ENCODE peak calls at places on chromosomes 6 and 20, in ten cellular contexts. One of them, this sample, is unnamed.

GRCh38 chr6:166687070-166687469 is 60.0 kb upstream of the RPS6KA2 start:
- DNase-seq in stimulated activated CD8-positive, alpha-beta memory T cell treated with anti-CD3 and anti-CD28 coated beads, Interleukin-4, amount 100 ng/mL, for 4 hours: no peak
- DNase-seq in D341Med: no peak
- DNase-seq in stromal cell of bone marrow: no peak
- DNase-seq in GM06990: no peak
- DNase-seq in T follicular helper cell: no peak
- DNase-seq in HT1080: no peak
- DNase-seq in psoas muscle: no peak
- DNase-seq in endothelial cell: no peak
- DNase-seq in astrocyte of the spinal cord: no peak
- DNase-seq in this sample: no peak

GRCh38 chr6:143376861-143377260 is 73.6 kb downstream of the ADAT2 start:
- DNase-seq in GM06990: no peak
- DNase-seq in HT1080: no peak
- DNase-seq in psoas muscle: no peak
- DNase-seq in T follicular helper cell: no peak
- DNase-seq in D341Med: no peak
- DNase-seq in stimulated activated CD8-positive, alpha-beta memory T cell treated with anti-CD3 and anti-CD28 coated beads, Interleukin-4, amount 100 ng/mL, for 4 hours: no peak
- DNase-seq in endothelial cell: no peak
- DNase-seq in stromal cell of bone marrow: no peak
- DNase-seq in astrocyte of the spinal cord: no peak
- DNase-seq in this sample: no peak

GRCh38 chr20:21303872-21304586 is 898 bp downstream of the XRN2 start:
- DNase-seq in D341Med: no peak
- DNase-seq in GM06990: no peak
- DNase-seq in T follicular helper cell: no peak
- DNase-seq in astrocyte of the spinal cord: peak
- DNase-seq in psoas muscle: no peak
- DNase-seq in stromal cell of bone marrow: no peak
- DNase-seq in endothelial cell: no peak
- DNase-seq in HT1080: no peak
- DNase-seq in stimulated activated CD8-positive, alpha-beta memory T cell treated with anti-CD3 and anti-CD28 coated beads, Interleukin-4, amount 100 ng/mL, for 4 hours: no peak
- DNase-seq in this sample: no peak

GRCh38 chr6:88997365-88997764 is 33.9 kb upstream of the RNGTT start:
- DNase-seq in endothelial cell: no peak
- DNase-seq in GM06990: no peak
- DNase-seq in astrocyte of the spinal cord: no peak
- DNase-seq in D341Med: no peak
- DNase-seq in stimulated activated CD8-positive, alpha-beta memory T cell treated with anti-CD3 and anti-CD28 coated beads, Interleukin-4, amount 100 ng/mL, for 4 hours: no peak
- DNase-seq in HT1080: no peak
- DNase-seq in stromal cell of bone marrow: no peak
- DNase-seq in psoas muscle: no peak
- DNase-seq in T follicular helper cell: no peak
- DNase-seq in this sample: no peak

GRCh38 chr6:72245565-72245964 is 359.2 kb downstream of the RIMS1 start:
- DNase-seq in stromal cell of bone marrow: no peak
- DNase-seq in psoas muscle: no peak
- DNase-seq in GM06990: no peak
- DNase-seq in HT1080: peak
- DNase-seq in astrocyte of the spinal cord: no peak
- DNase-seq in T follicular helper cell: no peak
- DNase-seq in D341Med: no peak
- DNase-seq in endothelial cell: no peak
- DNase-seq in stimulated activated CD8-positive, alpha-beta memory T cell treated with anti-CD3 and anti-CD28 coated beads, Interleukin-4, amount 100 ng/mL, for 4 hours: no peak
- DNase-seq in this sample: no peak

GRCh38 chr6:16909599-16910360 is 148.5 kb upstream of the ATXN1 start:
- DNase-seq in astrocyte of the spinal cord: peak
- DNase-seq in T follicular helper cell: no peak
- DNase-seq in HT1080: peak
- DNase-seq in psoas muscle: no peak
- DNase-seq in endothelial cell: no peak
- DNase-seq in D341Med: no peak
- DNase-seq in GM06990: no peak
- DNase-seq in stimulated activated CD8-positive, alpha-beta memory T cell treated with anti-CD3 and anti-CD28 coated beads, Interleukin-4, amount 100 ng/mL, for 4 hours: no peak
- DNase-seq in stromal cell of bone marrow: peak
- DNase-seq in this sample: no peak

GRCh38 chr6:87628881-87629280 is 38.9 kb downstream of the ORC3 start:
- DNase-seq in endothelial cell: no peak
- DNase-seq in psoas muscle: no peak
- DNase-seq in astrocyte of the spinal cord: peak
- DNase-seq in HT1080: no peak
- DNase-seq in stimulated activated CD8-positive, alpha-beta memory T cell treated with anti-CD3 and anti-CD28 coated beads, Interleukin-4, amount 100 ng/mL, for 4 hours: no peak
- DNase-seq in T follicular helper cell: no peak
- DNase-seq in GM06990: no peak
- DNase-seq in stromal cell of bone marrow: no peak
- DNase-seq in D341Med: no peak
- DNase-seq in this sample: no peak

GRCh38 chr6:143408787-143409162 is 41.7 kb downstream of the ADAT2 start:
- DNase-seq in D341Med: no peak
- DNase-seq in T follicular helper cell: no peak
- DNase-seq in GM06990: no peak
- DNase-seq in psoas muscle: no peak
- DNase-seq in endothelial cell: no peak
- DNase-seq in stimulated activated CD8-positive, alpha-beta memory T cell treated with anti-CD3 and anti-CD28 coated beads, Interleukin-4, amount 100 ng/mL, for 4 hours: no peak
- DNase-seq in astrocyte of the spinal cord: no peak
- DNase-seq in stromal cell of bone marrow: no peak
- DNase-seq in HT1080: no peak
- DNase-seq in this sample: no peak

GRCh38 chr6:109236140-109237081 is 141.1 kb downstream of the CEP57L1 start:
- DNase-seq in HT1080: no peak
- DNase-seq in endothelial cell: peak
- DNase-seq in psoas muscle: no peak
- DNase-seq in stimulated activated CD8-positive, alpha-beta memory T cell treated with anti-CD3 and anti-CD28 coated beads, Interleukin-4, amount 100 ng/mL, for 4 hours: no peak
- DNase-seq in astrocyte of the spinal cord: no peak
- DNase-seq in GM06990: no peak
- DNase-seq in T follicular helper cell: no peak
- DNase-seq in stromal cell of bone marrow: no peak
- DNase-seq in D341Med: peak
- DNase-seq in this sample: no peak

GRCh38 chr6:70166088-70166958 is 136.6 kb downstream of the COL9A1 start:
- DNase-seq in D341Med: peak
- DNase-seq in endothelial cell: peak
- DNase-seq in stimulated activated CD8-positive, alpha-beta memory T cell treated with anti-CD3 and anti-CD28 coated beads, Interleukin-4, amount 100 ng/mL, for 4 hours: no peak
- DNase-seq in stromal cell of bone marrow: peak
- DNase-seq in HT1080: peak
- DNase-seq in psoas muscle: peak
- DNase-seq in GM06990: peak
- DNase-seq in T follicular helper cell: no peak
- DNase-seq in astrocyte of the spinal cord: peak
- DNase-seq in this sample: peak

GRCh38 chr6:148085651-148086321 is 256.9 kb upstream of the SASH1 start:
- DNase-seq in T follicular helper cell: no peak
- DNase-seq in psoas muscle: no peak
- DNase-seq in D341Med: no peak
- DNase-seq in GM06990: no peak
- DNase-seq in HT1080: peak
- DNase-seq in stromal cell of bone marrow: no peak
- DNase-seq in endothelial cell: no peak
- DNase-seq in stimulated activated CD8-positive, alpha-beta memory T cell treated with anti-CD3 and anti-CD28 coated beads, Interleukin-4, amount 100 ng/mL, for 4 hours: no peak
- DNase-seq in astrocyte of the spinal cord: no peak
- DNase-seq in this sample: no peak

GRCh38 chr6:39056681-39057080 is 8.1 kb downstream of the GLP1R start:
- DNase-seq in T follicular helper cell: no peak
- DNase-seq in HT1080: no peak
- DNase-seq in stromal cell of bone marrow: no peak
- DNase-seq in GM06990: no peak
- DNase-seq in psoas muscle: no peak
- DNase-seq in stimulated activated CD8-positive, alpha-beta memory T cell treated with anti-CD3 and anti-CD28 coated beads, Interleukin-4, amount 100 ng/mL, for 4 hours: no peak
- DNase-seq in D341Med: no peak
- DNase-seq in astrocyte of the spinal cord: no peak
- DNase-seq in endothelial cell: no peak
- DNase-seq in this sample: no peak

GRCh38 chr20:37349517-37350491 is 3.9 kb downstream of the SRC start:
- DNase-seq in T follicular helper cell: no peak
- DNase-seq in astrocyte of the spinal cord: no peak
- DNase-seq in stromal cell of bone marrow: no peak
- DNase-seq in psoas muscle: no peak
- DNase-seq in stimulated activated CD8-positive, alpha-beta memory T cell treated with anti-CD3 and anti-CD28 coated beads, Interleukin-4, amount 100 ng/mL, for 4 hours: no peak
- DNase-seq in D341Med: peak
- DNase-seq in HT1080: no peak
- DNase-seq in GM06990: no peak
- DNase-seq in endothelial cell: no peak
- DNase-seq in this sample: no peak

GRCh38 chr6:166687538-166688259 is 60.6 kb upstream of the RPS6KA2 start:
- DNase-seq in T follicular helper cell: no peak
- DNase-seq in stromal cell of bone marrow: no peak
- DNase-seq in psoas muscle: no peak
- DNase-seq in GM06990: no peak
- DNase-seq in D341Med: no peak
- DNase-seq in HT1080: no peak
- DNase-seq in endothelial cell: no peak
- DNase-seq in stimulated activated CD8-positive, alpha-beta memory T cell treated with anti-CD3 and anti-CD28 coated beads, Interleukin-4, amount 100 ng/mL, for 4 hours: no peak
- DNase-seq in astrocyte of the spinal cord: no peak
- DNase-seq in this sample: no peak

GRCh38 chr6:38370653-38371311 is 268.9 kb downstream of the BTBD9 start:
- DNase-seq in GM06990: no peak
- DNase-seq in D341Med: no peak
- DNase-seq in stimulated activated CD8-positive, alpha-beta memory T cell treated with anti-CD3 and anti-CD28 coated beads, Interleukin-4, amount 100 ng/mL, for 4 hours: no peak
- DNase-seq in stromal cell of bone marrow: no peak
- DNase-seq in endothelial cell: no peak
- DNase-seq in HT1080: no peak
- DNase-seq in psoas muscle: no peak
- DNase-seq in T follicular helper cell: no peak
- DNase-seq in astrocyte of the spinal cord: no peak
- DNase-seq in this sample: no peak

GRCh38 chr20:61482425-61482887 is 230.4 kb downstream of the CDH4 start:
- DNase-seq in astrocyte of the spinal cord: no peak
- DNase-seq in stimulated activated CD8-positive, alpha-beta memory T cell treated with anti-CD3 and anti-CD28 coated beads, Interleukin-4, amount 100 ng/mL, for 4 hours: no peak
- DNase-seq in HT1080: no peak
- DNase-seq in psoas muscle: no peak
- DNase-seq in endothelial cell: no peak
- DNase-seq in T follicular helper cell: no peak
- DNase-seq in GM06990: no peak
- DNase-seq in stromal cell of bone marrow: no peak
- DNase-seq in D341Med: no peak
- DNase-seq in this sample: no peak

GRCh38 chr20:3744806-3745685 is 12.6 kb downstream of the HSPA12B start:
- DNase-seq in endothelial cell: peak
- DNase-seq in D341Med: peak
- DNase-seq in stromal cell of bone marrow: no peak
- DNase-seq in stimulated activated CD8-positive, alpha-beta memory T cell treated with anti-CD3 and anti-CD28 coated beads, Interleukin-4, amount 100 ng/mL, for 4 hours: peak
- DNase-seq in T follicular helper cell: peak
- DNase-seq in HT1080: no peak
- DNase-seq in astrocyte of the spinal cord: peak
- DNase-seq in psoas muscle: peak
- DNase-seq in GM06990: peak
- DNase-seq in this sample: no peak

GRCh38 chr20:43721429-43722152 is 5.2 kb downstream of the GTSF1L start:
- DNase-seq in stromal cell of bone marrow: no peak
- DNase-seq in HT1080: no peak
- DNase-seq in stimulated activated CD8-positive, alpha-beta memory T cell treated with anti-CD3 and anti-CD28 coated beads, Interleukin-4, amount 100 ng/mL, for 4 hours: no peak
- DNase-seq in endothelial cell: no peak
- DNase-seq in D341Med: peak
- DNase-seq in T follicular helper cell: no peak
- DNase-seq in astrocyte of the spinal cord: no peak
- DNase-seq in GM06990: no peak
- DNase-seq in psoas muscle: no peak
- DNase-seq in this sample: no peak

GRCh38 chr6:33935439-33936080 is 131.8 kb upstream of the MLN start:
- DNase-seq in D341Med: peak
- DNase-seq in endothelial cell: no peak
- DNase-seq in HT1080: no peak
- DNase-seq in psoas muscle: no peak
- DNase-seq in astrocyte of the spinal cord: no peak
- DNase-seq in stromal cell of bone marrow: no peak
- DNase-seq in T follicular helper cell: no peak
- DNase-seq in stimulated activated CD8-positive, alpha-beta memory T cell treated with anti-CD3 and anti-CD28 coated beads, Interleukin-4, amount 100 ng/mL, for 4 hours: no peak
- DNase-seq in GM06990: no peak
- DNase-seq in this sample: no peak

GRCh38 chr20:1891263-1892121 is 3.7 kb upstream of the SIRPA start:
- DNase-seq in GM06990: no peak
- DNase-seq in psoas muscle: no peak
- DNase-seq in stromal cell of bone marrow: no peak
- DNase-seq in HT1080: no peak
- DNase-seq in astrocyte of the spinal cord: no peak
- DNase-seq in D341Med: peak
- DNase-seq in T follicular helper cell: no peak
- DNase-seq in stimulated activated CD8-positive, alpha-beta memory T cell treated with anti-CD3 and anti-CD28 coated beads, Interleukin-4, amount 100 ng/mL, for 4 hours: no peak
- DNase-seq in endothelial cell: no peak
- DNase-seq in this sample: no peak

GRCh38 chr6:52020961-52021570 is 66.3 kb downstream of the PKHD1 start:
- DNase-seq in D341Med: no peak
- DNase-seq in stromal cell of bone marrow: peak
- DNase-seq in HT1080: peak
- DNase-seq in endothelial cell: no peak
- DNase-seq in astrocyte of the spinal cord: peak
- DNase-seq in T follicular helper cell: no peak
- DNase-seq in psoas muscle: no peak
- DNase-seq in GM06990: no peak
- DNase-seq in stimulated activated CD8-positive, alpha-beta memory T cell treated with anti-CD3 and anti-CD28 coated beads, Interleukin-4, amount 100 ng/mL, for 4 hours: no peak
- DNase-seq in this sample: peak

GRCh38 chr6:109454483-109455160 is 950 bp downstream of the MICAL1 start:
- DNase-seq in psoas muscle: peak
- DNase-seq in stromal cell of bone marrow: no peak
- DNase-seq in astrocyte of the spinal cord: peak
- DNase-seq in T follicular helper cell: peak
- DNase-seq in D341Med: no peak
- DNase-seq in HT1080: no peak
- DNase-seq in endothelial cell: no peak
- DNase-seq in stimulated activated CD8-positive, alpha-beta memory T cell treated with anti-CD3 and anti-CD28 coated beads, Interleukin-4, amount 100 ng/mL, for 4 hours: peak
- DNase-seq in GM06990: peak
- DNase-seq in this sample: no peak

GRCh38 chr6:22372922-22373321 is 76.1 kb upstream of the PRL start:
- DNase-seq in D341Med: no peak
- DNase-seq in endothelial cell: no peak
- DNase-seq in stimulated activated CD8-positive, alpha-beta memory T cell treated with anti-CD3 and anti-CD28 coated beads, Interleukin-4, amount 100 ng/mL, for 4 hours: no peak
- DNase-seq in GM06990: peak
- DNase-seq in T follicular helper cell: no peak
- DNase-seq in HT1080: no peak
- DNase-seq in psoas muscle: no peak
- DNase-seq in stromal cell of bone marrow: no peak
- DNase-seq in astrocyte of the spinal cord: no peak
- DNase-seq in this sample: no peak

GRCh38 chr6:116556065-116556464 is 2.5 kb downstream of the CALHM4 start:
- DNase-seq in GM06990: no peak
- DNase-seq in stimulated activated CD8-positive, alpha-beta memory T cell treated with anti-CD3 and anti-CD28 coated beads, Interleukin-4, amount 100 ng/mL, for 4 hours: no peak
- DNase-seq in D341Med: no peak
- DNase-seq in stromal cell of bone marrow: no peak
- DNase-seq in HT1080: peak
- DNase-seq in psoas muscle: no peak
- DNase-seq in endothelial cell: no peak
- DNase-seq in astrocyte of the spinal cord: peak
- DNase-seq in T follicular helper cell: no peak
- DNase-seq in this sample: no peak

This sample was measured in fibroblast of the conjunctiva.